ENCODE peak calls at places on chromosomes 2 and 18, in nine cellular contexts. B, J, H, T, X, N, P, K and I are unnamed samples.
A peak's percentile ranks its signal among the peaks of the same experiment; 100 is the strongest.

GRCh38 chr2:233445152-233445830 is 91.0 kb downstream of the DGKD start:
- DNase-seq in N (no peak), B (peak; percentile 20), T (no peak), H (no peak), P (no peak), J (no peak), K (peak; percentile 29), X (peak; percentile 62), I (no peak)

GRCh38 chr2:15355386-15355785 is 205.7 kb downstream of the NBAS start:
- DNase-seq in K (no peak), B (no peak), J (no peak), X (no peak), T (no peak), H (no peak), P (no peak), N (no peak), I (no peak)

GRCh38 chr2:232534940-232535735 is 4.4 kb upstream of the CHRNG start:
- DNase-seq in T (no peak), N (no peak), B (peak; percentile 49), K (no peak), X (peak; percentile 46), P (no peak), H (no peak), J (no peak), I (no peak)

GRCh38 chr2:207473203-207473865 is 56.4 kb upstream of the CREB1 start:
- DNase-seq in H (no peak), N (peak; percentile 30), P (peak; percentile 82), K (peak; percentile 80), B (no peak), T (peak; percentile 69), J (peak; percentile 49), X (no peak), I (no peak)

GRCh38 chr2:86223098-86223681 is 23.9 kb downstream of the MRPL35 start:
- DNase-seq in K (peak; percentile 66), H (no peak), T (peak; percentile 66), X (no peak), P (peak; percentile 59), B (peak; percentile 71), J (peak; percentile 76), N (no peak), I (no peak)

GRCh38 chr2:30652271-30652910 is 154.9 kb downstream of the CAPN13 start:
- DNase-seq in B (no peak), T (no peak), X (no peak), N (no peak), J (no peak), P (peak; percentile 48), H (no peak), K (peak; percentile 82), I (no peak)

GRCh38 chr18:6482198-6482977 is 67.7 kb upstream of the L3MBTL4 start:
- DNase-seq in B (peak; percentile 88), N (no peak), X (peak; percentile 92), K (peak; percentile 94), P (peak; percentile 53), H (no peak), J (peak; percentile 50), T (peak; percentile 85), I (peak; percentile 58)

GRCh38 chr2:208142925-208143799 is 2.8 kb downstream of the CRYGB start:
- DNase-seq in T (no peak), J (no peak), B (no peak), X (no peak), K (peak; percentile 76), N (no peak), H (no peak), P (no peak), I (no peak)

GRCh38 chr2:193810533-193810932 is 1615.8 kb upstream of the TMEFF2 start:
- DNase-seq in B (no peak), T (no peak), K (no peak), X (no peak), P (peak; percentile 64), N (no peak), H (no peak), J (no peak), I (no peak)

GRCh38 chr2:172253190-172254052 is 150.7 kb upstream of the DLX2 start:
- DNase-seq in T (peak; percentile 89), K (no peak), N (peak; percentile 41), H (no peak), J (peak; percentile 56), B (peak; percentile 51), X (peak; percentile 82), P (peak; percentile 100), I (peak; percentile 100)

GRCh38 chr2:40346535-40347354 is 105.1 kb downstream of the SLC8A1 start:
- DNase-seq in J (no peak), H (no peak), X (no peak), K (no peak), N (no peak), T (no peak), P (peak; percentile 74), B (peak; percentile 60), I (no peak)

GRCh38 chr2:196244966-196245365 is 73.6 kb upstream of the STK17B start:
- DNase-seq in T (no peak), H (no peak), P (peak; percentile 72), X (no peak), K (no peak), B (no peak), J (no peak), N (no peak), I (no peak)

GRCh38 chr2:10811552-10811951 is 1.0 kb downstream of the PDIA6 start:
- DNase-seq in H (no peak), N (no peak), T (no peak), B (no peak), P (no peak), J (no peak), K (peak; percentile 64), X (no peak), I (no peak)

GRCh38 chr18:78656346-78656925 is 323.2 kb upstream of the SALL3 start:
- DNase-seq in H (no peak), P (no peak), B (no peak), X (no peak), T (no peak), J (no peak), K (no peak), N (no peak), I (no peak)

GRCh38 chr2:201798252-201798918 is 8.0 kb upstream of the CDK15 start:
- DNase-seq in T (no peak), X (no peak), B (no peak), J (no peak), H (no peak), P (peak; percentile 97), N (no peak), K (no peak), I (peak; percentile 92)

GRCh38 chr2:152200562-152201465 is 25.3 kb upstream of the STAM2 start:
- DNase-seq in K (peak; percentile 89), T (peak; percentile 65), P (peak; percentile 98), H (no peak), N (no peak), X (peak; percentile 88), J (peak; percentile 56), B (peak; percentile 93), I (peak; percentile 99)

GRCh38 chr2:227460079-227460485 is 11.9 kb upstream of the AGFG1 start:
- DNase-seq in B (no peak), H (no peak), X (no peak), T (no peak), K (no peak), N (peak; percentile 55), P (peak; percentile 97), J (no peak), I (peak; percentile 46)

GRCh38 chr2:191501390-191502168 is 176.4 kb upstream of the NABP1 start:
- DNase-seq in N (no peak), P (peak; percentile 52), T (peak; percentile 43), K (no peak), X (no peak), B (no peak), J (no peak), H (no peak), I (no peak)
- TF ChIP-seq CTCF in N (no peak), P (peak; percentile 62), T (peak; percentile 84), K (peak; percentile 59), X (peak; percentile 69), B (peak; percentile 49), J (peak; percentile 79), H (peak; percentile 36), I (peak; percentile 81)

GRCh38 chr18:8526316-8526715 is 82.9 kb upstream of the RAB12 start:
- DNase-seq in T (no peak), N (no peak), H (no peak), X (no peak), J (no peak), B (no peak), K (no peak), P (no peak), I (no peak)
- H3K27ac ChIP-seq in T (no peak overlapping the region), N (no peak overlapping the region), H (no peak overlapping the region), X (no peak overlapping the region), J (no peak overlapping the region), B (no peak overlapping the region), K (no peak overlapping the region), P (no peak overlapping the region), I (no peak overlapping the region)

DNA sequence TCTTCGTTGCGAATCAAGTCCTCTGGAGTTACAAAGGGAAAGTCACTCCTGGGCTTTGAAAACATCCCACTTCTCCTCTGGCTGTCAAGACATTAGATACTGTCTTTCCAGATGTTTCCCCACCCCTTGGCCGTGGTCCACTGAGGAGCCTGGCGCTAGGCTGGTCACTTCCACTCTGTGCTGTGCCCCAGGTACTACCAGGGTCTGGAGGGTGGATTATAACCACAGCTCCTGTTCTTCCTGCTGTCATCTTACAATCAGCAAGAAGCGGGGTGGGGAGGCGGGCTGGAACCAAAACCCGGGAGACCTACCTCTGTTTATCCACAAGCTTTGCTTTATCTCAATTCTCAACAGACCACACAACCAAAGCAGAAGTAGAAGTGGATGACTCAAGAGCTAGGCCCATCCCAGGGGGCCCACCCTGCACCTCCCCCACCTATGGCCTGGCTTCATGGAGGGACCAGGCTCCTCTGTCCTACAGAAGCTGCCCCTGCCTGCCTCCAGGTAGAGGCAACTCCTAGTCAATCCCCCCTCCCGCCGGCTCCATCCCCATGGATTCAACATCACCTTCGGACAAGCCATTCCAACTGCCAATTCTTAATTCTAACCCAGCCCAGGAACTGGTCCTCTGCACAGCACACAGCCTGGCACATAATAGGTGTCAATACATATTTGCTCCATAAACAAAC is 17.8 kb downstream of the SMAD7 start:
- DNase-seq in J (no peak), T (no peak), N (no peak), H (no peak), X (no peak), B (no peak), P (peak; percentile 82), K (no peak), I (no peak)
- H3K4me1 ChIP-seq in J (peaks cover 84% of the 10 kb centered on the region), T (peaks cover 93% of the 10 kb centered on the region), N (peaks cover 71% of the 10 kb centered on the region), H (peaks cover 16% of the 10 kb centered on the region), X (peaks cover 78% of the 10 kb centered on the region), B (peaks cover 86% of the 10 kb centered on the region), P (peaks cover 60% of the 10 kb centered on the region), K (peaks cover 61% of the 10 kb centered on the region), I (peaks cover 31% of the 10 kb centered on the region)

GRCh38 chr2:109703798-109704197 is 89.6 kb downstream of the SOWAHC start:
- DNase-seq in P (no peak), J (no peak), H (no peak), X (no peak), T (no peak), N (no peak), B (no peak), K (no peak), I (no peak)

GRCh38 chr2:109703076-109703475 is 88.9 kb downstream of the SOWAHC start:
- DNase-seq in T (no peak), K (no peak), P (peak; percentile 74), N (no peak), X (no peak), J (no peak), H (no peak), B (no peak), I (peak; percentile 44)

GRCh38 chr2:109701362-109701761 is 87.2 kb downstream of the SOWAHC start:
- DNase-seq in J (no peak), N (no peak), P (peak; percentile 82), T (no peak), K (no peak), X (no peak), H (no peak), B (no peak), I (no peak)

GRCh38 chr2:109700680-109701274 is 86.6 kb downstream of the SOWAHC start:
- DNase-seq in B (no peak), P (peak; percentile 5), J (no peak), T (no peak), H (no peak), N (no peak), X (no peak), K (no peak), I (no peak)

GRCh38 chr2:109702250-109702985 is 88.3 kb downstream of the SOWAHC start:
- DNase-seq in K (no peak), X (no peak), P (peak; percentile 93), J (no peak), T (no peak), B (no peak), H (no peak), N (no peak), I (peak; percentile 97)
- TF ChIP-seq CTCF in K (no peak), X (no peak), P (no peak), J (no peak), T (no peak), B (no peak), H (no peak), N (no peak), I (no peak)